ENCODE peak calls at places on chromosome 1, in five cellular contexts. Q is iris pigment epithelial cell; N is CD8-positive, alpha-beta T cell; E is hippocampal formation; J is brain pericyte. A is an unnamed sample.

GRCh38 chr1:229230136-229230892 is 40.6 kb upstream of the RAB4A start:
- DNase-seq in Q (no peak), N (no peak), E (no peak), J (no peak), A (no peak)

GRCh38 chr1:41109316-41110263 is 88.1 kb upstream of the SLFNL1 start:
- DNase-seq in Q (peak), N (no peak), E (no peak), J (peak), A (no peak)

GRCh38 chr1:23742670-23743286 is 493 bp upstream of the ELOA start:
- DNase-seq in Q (no peak), N (no peak), E (no peak), J (no peak), A (peak)

GRCh38 chr1:244952940-244953339 is 88.6 kb upstream of the HNRNPU start:
- DNase-seq in Q (no peak), N (no peak), E (no peak), J (no peak), A (no peak)

GRCh38 chr1:101302831-101303511 is 66.2 kb downstream of the S1PR1 start:
- DNase-seq in Q (peak), N (no peak), E (no peak), J (no peak), A (no peak)

GRCh38 chr1:32266926-32267645 is 16.0 kb downstream of the LCK start:
- DNase-seq in Q (peak), N (no peak), E (no peak), J (no peak), A (no peak)

GRCh38 chr1:40391688-40392145 is 18.2 kb downstream of the SMAP2 start:
- DNase-seq in Q (no peak), N (no peak), E (no peak), J (no peak), A (no peak)

GRCh38 chr1:212432163-212432705 is 486 bp upstream of the NENF start:
- DNase-seq in Q (peak), N (no peak), E (no peak), J (no peak), A (no peak)

GRCh38 chr1:236159704-236160539 is 17.6 kb downstream of the GPR137B start:
- DNase-seq in Q (no peak), N (no peak), E (no peak), J (no peak), A (no peak)

GRCh38 chr1:110067429-110067956 is 3.0 kb downstream of the ALX3 start:
- DNase-seq in Q (no peak), N (no peak), E (no peak), J (no peak), A (no peak)